ENCODE peak calls at places on chromosomes 2 and 18, in four cellular contexts. One of them, this sample, is unnamed.

GRCh38 chr2:161306919-161307318 is 1.3 kb upstream of the PSMD14 start:
- DNase-seq in upper lobe of left lung: no peak
- DNase-seq in suprapubic skin: no peak
- DNase-seq in tibial nerve: no peak
- DNase-seq in this sample: no peak

GRCh38 chr2:26630669-26631360 is 10.4 kb downstream of the CIB4 start:
- DNase-seq in upper lobe of left lung: peak; percentile 68
- DNase-seq in suprapubic skin: no peak
- DNase-seq in tibial nerve: no peak
- DNase-seq in this sample: no peak

GRCh38 chr2:226115102-226115831 is 684.4 kb downstream of the IRS1 start:
- DNase-seq in upper lobe of left lung: no peak
- DNase-seq in suprapubic skin: no peak
- DNase-seq in tibial nerve: no peak
- DNase-seq in this sample: no peak

GRCh38 chr2:182852090-182852489 is 14.3 kb downstream of the FRZB start:
- DNase-seq in upper lobe of left lung: no peak
- DNase-seq in suprapubic skin: no peak
- DNase-seq in tibial nerve: no peak
- DNase-seq in this sample: no peak

GRCh38 chr2:72040629-72041403 is 106.8 kb downstream of the CYP26B1 start:
- DNase-seq in upper lobe of left lung: no peak
- DNase-seq in suprapubic skin: no peak
- DNase-seq in tibial nerve: no peak
- DNase-seq in this sample: no peak

GRCh38 chr2:11833601-11834000 is 87.2 kb downstream of the LPIN1 start:
- DNase-seq in upper lobe of left lung: no peak
- DNase-seq in suprapubic skin: no peak
- DNase-seq in tibial nerve: no peak
- DNase-seq in this sample: no peak

GRCh38 chr2:75833386-75833785 is 122.7 kb upstream of the GCFC2 start:
- DNase-seq in upper lobe of left lung: no peak
- DNase-seq in suprapubic skin: no peak
- DNase-seq in tibial nerve: no peak
- DNase-seq in this sample: no peak

GRCh38 chr18:62766266-62766665 is 50.9 kb downstream of the PHLPP1 start:
- DNase-seq in upper lobe of left lung: no peak
- DNase-seq in suprapubic skin: no peak
- DNase-seq in tibial nerve: no peak
- DNase-seq in this sample: no peak

GRCh38 chr2:66541646-66542045 is 106.7 kb downstream of the MEIS1 start:
- DNase-seq in upper lobe of left lung: no peak
- DNase-seq in suprapubic skin: no peak
- DNase-seq in tibial nerve: no peak
- DNase-seq in this sample: no peak

GRCh38 chr18:68428666-68429065 is 286.2 kb downstream of the TMX3 start:
- DNase-seq in upper lobe of left lung: no peak
- DNase-seq in suprapubic skin: no peak
- DNase-seq in tibial nerve: no peak
- DNase-seq in this sample: no peak

GRCh38 chr2:193818801-193819499 is 1624.2 kb upstream of the TMEFF2 start:
- DNase-seq in upper lobe of left lung: no peak
- DNase-seq in suprapubic skin: no peak
- DNase-seq in tibial nerve: no peak
- DNase-seq in this sample: no peak

GRCh38 chr2:24749069-24749691 is 44.0 kb downstream of the PTRHD1 start:
- DNase-seq in upper lobe of left lung: no peak
- DNase-seq in suprapubic skin: no peak
- DNase-seq in tibial nerve: no peak
- DNase-seq in this sample: no peak

GRCh38 chr2:200308421-200309295 is 2.2 kb downstream of the SPATS2L start:
- DNase-seq in upper lobe of left lung: no peak
- DNase-seq in suprapubic skin: no peak
- DNase-seq in tibial nerve: no peak
- DNase-seq in this sample: no peak

GRCh38 chr2:53631313-53632125 is 136.1 kb upstream of the CHAC2 start:
- DNase-seq in upper lobe of left lung: no peak
- DNase-seq in suprapubic skin: no peak
- DNase-seq in tibial nerve: no peak
- DNase-seq in this sample: no peak

GRCh38 chr2:112465373-112465772 is 16.6 kb upstream of the TTL start:
- DNase-seq in upper lobe of left lung: no peak
- DNase-seq in suprapubic skin: no peak
- DNase-seq in tibial nerve: no peak
- DNase-seq in this sample: no peak

GRCh38 chr18:26405190-26405781 is 143.1 kb downstream of the KCTD1 start:
- DNase-seq in upper lobe of left lung: peak; percentile 26
- DNase-seq in suprapubic skin: no peak
- DNase-seq in tibial nerve: no peak
- DNase-seq in this sample: peak; percentile 16

GRCh38 chr2:42217914-42218313 is 48.8 kb downstream of the EML4 start:
- DNase-seq in upper lobe of left lung: no peak
- DNase-seq in suprapubic skin: no peak
- DNase-seq in tibial nerve: no peak
- DNase-seq in this sample: no peak

GRCh38 chr2:226130192-226130591 is 669.4 kb downstream of the IRS1 start:
- DNase-seq in upper lobe of left lung: no peak
- DNase-seq in suprapubic skin: no peak
- DNase-seq in tibial nerve: no peak
- DNase-seq in this sample: no peak

GRCh38 chr18:5943514-5943913 is 48.2 kb upstream of the TMEM200C start:
- DNase-seq in upper lobe of left lung: no peak
- DNase-seq in suprapubic skin: no peak
- DNase-seq in tibial nerve: no peak
- DNase-seq in this sample: no peak

GRCh38 chr2:237691200-237691907 is 64.0 kb downstream of the LRRFIP1 start:
- DNase-seq in upper lobe of left lung: no peak
- DNase-seq in suprapubic skin: peak; percentile 84
- DNase-seq in tibial nerve: peak; percentile 95
- DNase-seq in this sample: peak; percentile 63

GRCh38 chr2:1972428-1972827 is 228.1 kb upstream of the PXDN start:
- DNase-seq in upper lobe of left lung: no peak
- DNase-seq in suprapubic skin: no peak
- DNase-seq in tibial nerve: no peak
- DNase-seq in this sample: no peak

GRCh38 chr2:233409286-233409991 is 55.1 kb downstream of the DGKD start:
- DNase-seq in upper lobe of left lung: no peak
- DNase-seq in suprapubic skin: peak; percentile 52
- DNase-seq in tibial nerve: no peak
- DNase-seq in this sample: peak; percentile 70

GRCh38 chr2:128346291-128346690 is 27.6 kb upstream of the HS6ST1 start:
- DNase-seq in upper lobe of left lung: no peak
- DNase-seq in suprapubic skin: no peak
- DNase-seq in tibial nerve: no peak
- DNase-seq in this sample: no peak

GRCh38 chr2:156437876-156438410 is 1.8 kb downstream of the GPD2 start:
- DNase-seq in upper lobe of left lung: no peak
- DNase-seq in suprapubic skin: no peak
- DNase-seq in tibial nerve: no peak
- DNase-seq in this sample: no peak

GRCh38 chr2:199693861-199694260 is 157.1 kb downstream of the FTCDNL1 start:
- DNase-seq in upper lobe of left lung: no peak
- DNase-seq in suprapubic skin: no peak
- DNase-seq in tibial nerve: no peak
- DNase-seq in this sample: no peak

GRCh38 chr2:236264256-236264655 is at the start of gene ASB18:
- DNase-seq in upper lobe of left lung: no peak
- DNase-seq in suprapubic skin: no peak
- DNase-seq in tibial nerve: no peak
- DNase-seq in this sample: no peak

GRCh38 chr2:25232248-25232825 is 64.0 kb upstream of the POMC start:
- DNase-seq in upper lobe of left lung: peak; percentile 61
- DNase-seq in suprapubic skin: no peak
- DNase-seq in tibial nerve: no peak
- DNase-seq in this sample: no peak

GRCh38 chr2:72544554-72544953 is 281.3 kb downstream of the EXOC6B start:
- DNase-seq in upper lobe of left lung: no peak
- DNase-seq in suprapubic skin: no peak
- DNase-seq in tibial nerve: no peak
- DNase-seq in this sample: no peak

GRCh38 chr2:164014068-164014577 is 278.3 kb upstream of the FIGN start:
- DNase-seq in upper lobe of left lung: no peak
- DNase-seq in suprapubic skin: no peak
- DNase-seq in tibial nerve: no peak
- DNase-seq in this sample: no peak

GRCh38 chr2:25314514-25315315 is 27.0 kb downstream of the DNMT3A start:
- DNase-seq in upper lobe of left lung: peak; percentile 66
- DNase-seq in suprapubic skin: no peak
- DNase-seq in tibial nerve: peak; percentile 29
- DNase-seq in this sample: peak; percentile 74

GRCh38 chr2:111671426-111672150 is 212.4 kb downstream of the ANAPC1 start:
- DNase-seq in upper lobe of left lung: peak; percentile 70
- DNase-seq in suprapubic skin: no peak
- DNase-seq in tibial nerve: peak; percentile 35
- DNase-seq in this sample: peak; percentile 34

GRCh38 chr2:85438291-85439110 is 20.0 kb downstream of the SH2D6 start:
- DNase-seq in upper lobe of left lung: peak; percentile 47
- DNase-seq in suprapubic skin: no peak
- DNase-seq in tibial nerve: no peak
- DNase-seq in this sample: peak; percentile 65

GRCh38 chr2:98757904-98758421 is 27.0 kb upstream of the MGAT4A start:
- DNase-seq in upper lobe of left lung: peak; percentile 91
- DNase-seq in suprapubic skin: no peak
- DNase-seq in tibial nerve: peak; percentile 26
- DNase-seq in this sample: peak; percentile 72

GRCh38 chr2:85873679-85874078 is 15.1 kb downstream of the ST3GAL5 start:
- DNase-seq in upper lobe of left lung: no peak
- DNase-seq in suprapubic skin: no peak
- DNase-seq in tibial nerve: no peak
- DNase-seq in this sample: no peak

GRCh38 chr2:182320106-182320505 is 106.7 kb downstream of the PDE1A start:
- DNase-seq in upper lobe of left lung: no peak
- DNase-seq in suprapubic skin: no peak
- DNase-seq in tibial nerve: no peak
- DNase-seq in this sample: no peak

GRCh38 chr2:80148906-80149305 is 155.6 kb downstream of the LRRTM1 start:
- DNase-seq in upper lobe of left lung: no peak
- DNase-seq in suprapubic skin: no peak
- DNase-seq in tibial nerve: no peak
- DNase-seq in this sample: no peak

GRCh38 chr2:119242276-119243119 is 18.9 kb downstream of the STEAP3 start:
- DNase-seq in upper lobe of left lung: no peak
- DNase-seq in suprapubic skin: no peak
- DNase-seq in tibial nerve: no peak
- DNase-seq in this sample: no peak

GRCh38 chr2:152434395-152435182 is 99.6 kb downstream of the FMNL2 start:
- DNase-seq in upper lobe of left lung: no peak
- DNase-seq in suprapubic skin: no peak
- DNase-seq in tibial nerve: no peak
- DNase-seq in this sample: no peak
- H3K4me1 ChIP-seq in upper lobe of left lung: peaks cover 22% of the 10 kb centered on the region
- H3K4me1 ChIP-seq in suprapubic skin: peaks cover 21% of the 10 kb centered on the region
- H3K4me1 ChIP-seq in tibial nerve: peaks cover 85% of the 10 kb centered on the region
- H3K4me1 ChIP-seq in this sample: no peaks in the 10 kb centered on the region

GRCh38 chr2:67667054-67667908 is 270.1 kb downstream of the ETAA1 start:
- DNase-seq in upper lobe of left lung: no peak
- DNase-seq in suprapubic skin: no peak
- DNase-seq in tibial nerve: no peak
- DNase-seq in this sample: no peak
- H3K4me3 ChIP-seq in upper lobe of left lung: no peak overlapping the region
- H3K4me3 ChIP-seq in suprapubic skin: no peak overlapping the region
- H3K4me3 ChIP-seq in tibial nerve: no peak overlapping the region
- H3K4me3 ChIP-seq in this sample: no peak overlapping the region

GRCh38 chr2:197556456-197556855 is 40.6 kb downstream of the MOB4 start:
- DNase-seq in upper lobe of left lung: no peak
- DNase-seq in suprapubic skin: no peak
- DNase-seq in tibial nerve: no peak
- DNase-seq in this sample: no peak
- H3K36me3 ChIP-seq in upper lobe of left lung: peaks cover 38% of the 10 kb centered on the region
- H3K36me3 ChIP-seq in suprapubic skin: peaks cover 27% of the 10 kb centered on the region
- H3K36me3 ChIP-seq in tibial nerve: peaks cover 54% of the 10 kb centered on the region
- H3K36me3 ChIP-seq in this sample: no peaks in the 10 kb centered on the region

GRCh38 chr2:58971511-58971910 is 730.4 kb upstream of the FANCL start:
- DNase-seq in upper lobe of left lung: no peak
- DNase-seq in suprapubic skin: no peak
- DNase-seq in tibial nerve: no peak
- DNase-seq in this sample: no peak

GRCh38 chr2:58974881-58975280 is 733.8 kb upstream of the FANCL start:
- DNase-seq in upper lobe of left lung: no peak
- DNase-seq in suprapubic skin: no peak
- DNase-seq in tibial nerve: no peak
- DNase-seq in this sample: no peak

GRCh38 chr2:58973831-58974281 is 732.7 kb upstream of the FANCL start:
- DNase-seq in upper lobe of left lung: no peak
- DNase-seq in suprapubic skin: no peak
- DNase-seq in tibial nerve: no peak
- DNase-seq in this sample: no peak

GRCh38 chr2:58974426-58974825 is 733.3 kb upstream of the FANCL start:
- DNase-seq in upper lobe of left lung: no peak
- DNase-seq in suprapubic skin: no peak
- DNase-seq in tibial nerve: no peak
- DNase-seq in this sample: no peak

GRCh38 chr2:58972737-58973136 is 731.6 kb upstream of the FANCL start:
- DNase-seq in upper lobe of left lung: no peak
- DNase-seq in suprapubic skin: no peak
- DNase-seq in tibial nerve: no peak
- DNase-seq in this sample: no peak
- H3K4me1 ChIP-seq in upper lobe of left lung: no peaks in the 10 kb centered on the region
- H3K4me1 ChIP-seq in suprapubic skin: no peaks in the 10 kb centered on the region
- H3K4me1 ChIP-seq in tibial nerve: no peaks in the 10 kb centered on the region
- H3K4me1 ChIP-seq in this sample: no peaks in the 10 kb centered on the region

GRCh38 chr18:47877892-47878291 is 52.6 kb downstream of the SMAD2 start:
- DNase-seq in upper lobe of left lung: no peak
- DNase-seq in suprapubic skin: no peak
- DNase-seq in tibial nerve: no peak
- DNase-seq in this sample: no peak
- H3K4me3 ChIP-seq in upper lobe of left lung: no peak overlapping the region
- H3K4me3 ChIP-seq in suprapubic skin: no peak overlapping the region
- H3K4me3 ChIP-seq in tibial nerve: no peak overlapping the region
- H3K4me3 ChIP-seq in this sample: no peak overlapping the region

GRCh38 chr18:51133580-51134160 is 63.8 kb downstream of the MEX3C start:
- DNase-seq in upper lobe of left lung: no peak
- DNase-seq in suprapubic skin: no peak
- DNase-seq in tibial nerve: no peak
- DNase-seq in this sample: no peak

GRCh38 chr18:51135361-51135760 is 62.1 kb downstream of the MEX3C start:
- DNase-seq in upper lobe of left lung: no peak
- DNase-seq in suprapubic skin: no peak
- DNase-seq in tibial nerve: no peak
- DNase-seq in this sample: no peak

GRCh38 chr18:51134721-51135120 is 62.8 kb downstream of the MEX3C start:
- DNase-seq in upper lobe of left lung: no peak
- DNase-seq in suprapubic skin: no peak
- DNase-seq in tibial nerve: no peak
- DNase-seq in this sample: no peak

GRCh38 chr18:51135795-51136194 is 61.7 kb downstream of the MEX3C start:
- DNase-seq in upper lobe of left lung: no peak
- DNase-seq in suprapubic skin: no peak
- DNase-seq in tibial nerve: no peak
- DNase-seq in this sample: no peak

GRCh38 chr18:51132256-51132935 is 65.1 kb downstream of the MEX3C start:
- DNase-seq in upper lobe of left lung: no peak
- DNase-seq in suprapubic skin: no peak
- DNase-seq in tibial nerve: no peak
- DNase-seq in this sample: no peak
- H3K36me3 ChIP-seq in upper lobe of left lung: no peaks in the 10 kb centered on the region
- H3K36me3 ChIP-seq in suprapubic skin: no peaks in the 10 kb centered on the region
- H3K36me3 ChIP-seq in tibial nerve: no peaks in the 10 kb centered on the region
- H3K36me3 ChIP-seq in this sample: no peaks in the 10 kb centered on the region

GRCh38 chr2:197425550-197425949 is 9.3 kb downstream of the SF3B1 start:
- DNase-seq in upper lobe of left lung: no peak
- DNase-seq in suprapubic skin: no peak
- DNase-seq in tibial nerve: no peak
- DNase-seq in this sample: no peak
- H3K4me1 ChIP-seq in upper lobe of left lung: peaks cover 55% of the 10 kb centered on the region
- H3K4me1 ChIP-seq in suprapubic skin: peaks cover 62% of the 10 kb centered on the region
- H3K4me1 ChIP-seq in tibial nerve: peaks cover 46% of the 10 kb centered on the region
- H3K4me1 ChIP-seq in this sample: peaks cover 33% of the 10 kb centered on the region

This sample was measured in mucosa of descending colon.